ENCODE peak calls at places on chromosomes 3 and 15, in five cellular contexts. L is amniotic stem cell, N is NCI-H1417, X is IMR-90, F is left ventricle myocardium inferior. J is an unnamed sample.

GRCh38 chr3:37194533-37194932 is 20.2 kb upstream of the LRRFIP2 start:
- DNase-seq in L (no peak), N (no peak), X (no peak), F (no peak), J (no peak)

GRCh38 chr3:65953301-65953812 is 85.4 kb downstream of the MAGI1 start:
- DNase-seq in L (no peak), N (peak; percentile 80), X (no peak), F (no peak), J (peak; percentile 67)

GRCh38 chr3:111412656-111413055 is 129.3 kb upstream of the CD96 start:
- DNase-seq in L (no peak), N (no peak), X (no peak), F (no peak), J (no peak)

GRCh38 chr15:51692154-51692553 is 10.9 kb downstream of the SCG3 start:
- DNase-seq in L (no peak), N (no peak), X (no peak), F (no peak), J (no peak)

GRCh38 chr3:149877668-149878067 is 64.7 kb downstream of the RNF13 start:
- DNase-seq in L (no peak), N (no peak), X (no peak), F (no peak), J (no peak)

GRCh38 chr3:177813322-177813721 is 616.0 kb upstream of the TBL1XR1 start:
- DNase-seq in L (no peak), N (no peak), X (peak; percentile 42), F (peak; percentile 48), J (no peak)

GRCh38 chr3:112043621-112044201 is 9.2 kb downstream of the TMPRSS7 start:
- DNase-seq in L (peak; percentile 68), N (peak; percentile 74), X (peak; percentile 79), F (no peak), J (peak; percentile 95)

GRCh38 chr3:101677436-101678286 is 729 bp upstream of the ZBTB11 start:
- DNase-seq in L (no peak), N (no peak), X (no peak), F (no peak), J (no peak)

GRCh38 chr3:21846976-21847375 is 96.0 kb upstream of the ZNF385D start:
- DNase-seq in L (no peak), N (no peak), X (no peak), F (no peak), J (no peak)

GRCh38 chr3:148943531-148944200 is 47.7 kb upstream of the GYG1 start:
- DNase-seq in L (peak; percentile 83), N (peak; percentile 54), X (peak; percentile 85), F (no peak), J (peak; percentile 87)